ENCODE peak calls at places on chromosome 12, in four cellular contexts. One of them, this sample, is unnamed. For H3K36me3, the result is how much of the 10 kb centered on the place peaks cover.

GRCh38 chr12:123242083-123242904 is 9.1 kb downstream of the MTRFR start:
- DNase-seq in PC-3: no peak
- DNase-seq in IMR-90: peak
- DNase-seq in esophagus squamous epithelium: no peak
- DNase-seq in this sample: no peak

GRCh38 chr12:82852529-82852928 is 165.8 kb downstream of the TMTC2 start:
- DNase-seq in PC-3: no peak
- DNase-seq in IMR-90: no peak
- DNase-seq in esophagus squamous epithelium: no peak
- DNase-seq in this sample: no peak

GRCh38 chr12:99097170-99097569 is 452.1 kb downstream of the APAF1 start:
- DNase-seq in PC-3: no peak
- DNase-seq in IMR-90: no peak
- DNase-seq in esophagus squamous epithelium: no peak
- DNase-seq in this sample: no peak

GRCh38 chr12:103994235-103994634 is 28.6 kb downstream of the TDG start:
- DNase-seq in PC-3: no peak
- DNase-seq in IMR-90: no peak
- DNase-seq in esophagus squamous epithelium: no peak
- DNase-seq in this sample: no peak

GRCh38 chr12:19234991-19235876 is 105.7 kb downstream of the PLEKHA5 start:
- DNase-seq in PC-3: no peak
- DNase-seq in IMR-90: peak
- DNase-seq in esophagus squamous epithelium: no peak
- DNase-seq in this sample: no peak

GRCh38 chr12:68538722-68539614 is 71.7 kb upstream of the RAP1B start:
- DNase-seq in PC-3: no peak
- DNase-seq in IMR-90: peak
- DNase-seq in esophagus squamous epithelium: no peak
- DNase-seq in this sample: peak

GRCh38 chr12:40499856-40500255 is 192.4 kb upstream of the CNTN1 start:
- DNase-seq in PC-3: no peak
- DNase-seq in IMR-90: no peak
- DNase-seq in esophagus squamous epithelium: no peak
- DNase-seq in this sample: no peak

GRCh38 chr12:123264642-123265041 is 7.0 kb downstream of the CDK2AP1 start:
- DNase-seq in PC-3: no peak
- DNase-seq in IMR-90: no peak
- DNase-seq in esophagus squamous epithelium: no peak
- DNase-seq in this sample: no peak

GRCh38 chr12:104565606-104566243 is 109.0 kb downstream of the CHST11 start:
- DNase-seq in PC-3: no peak
- DNase-seq in IMR-90: peak
- DNase-seq in esophagus squamous epithelium: no peak
- DNase-seq in this sample: no peak

GRCh38 chr12:53712059-53712643 is 15.1 kb downstream of the CALCOCO1 start:
- DNase-seq in PC-3: no peak
- DNase-seq in IMR-90: no peak
- DNase-seq in esophagus squamous epithelium: no peak
- DNase-seq in this sample: no peak

GRCh38 chr12:19794116-19794515 is 354.8 kb downstream of the AEBP2 start:
- DNase-seq in PC-3: no peak
- DNase-seq in IMR-90: no peak
- DNase-seq in esophagus squamous epithelium: no peak
- DNase-seq in this sample: no peak

GRCh38 chr12:76124456-76124855 is 40.0 kb upstream of the NAP1L1 start:
- DNase-seq in PC-3: no peak
- DNase-seq in IMR-90: no peak
- DNase-seq in esophagus squamous epithelium: no peak
- DNase-seq in this sample: no peak

GRCh38 chr12:28574746-28575592 is 384.7 kb downstream of the CCDC91 start:
- DNase-seq in PC-3: peak
- DNase-seq in IMR-90: no peak
- DNase-seq in esophagus squamous epithelium: no peak
- DNase-seq in this sample: no peak

GRCh38 chr12:52251367-52252055 is 18.5 kb downstream of the KRT7 start:
- DNase-seq in PC-3: peak
- DNase-seq in IMR-90: no peak
- DNase-seq in esophagus squamous epithelium: no peak
- DNase-seq in this sample: no peak

GRCh38 chr12:124422570-124423523 is 128.0 kb downstream of the RFLNA start:
- DNase-seq in PC-3: peak
- DNase-seq in IMR-90: peak
- DNase-seq in esophagus squamous epithelium: no peak
- DNase-seq in this sample: peak

GRCh38 chr12:48788852-48789775 is at the start of gene ADCY6:
- DNase-seq in PC-3: peak
- DNase-seq in IMR-90: peak
- DNase-seq in esophagus squamous epithelium: no peak
- DNase-seq in this sample: peak

GRCh38 chr12:56029666-56030293 is 8.9 kb downstream of the IKZF4 start:
- DNase-seq in PC-3: peak
- DNase-seq in IMR-90: peak
- DNase-seq in esophagus squamous epithelium: no peak
- DNase-seq in this sample: peak

GRCh38 chr12:94898388-94898787 is 105.1 kb downstream of the NDUFA12 start:
- DNase-seq in PC-3: peak
- DNase-seq in IMR-90: no peak
- DNase-seq in esophagus squamous epithelium: no peak
- DNase-seq in this sample: no peak

GRCh38 chr12:115737895-115738294 is 539.6 kb downstream of the MED13L start:
- DNase-seq in PC-3: no peak
- DNase-seq in IMR-90: no peak
- DNase-seq in esophagus squamous epithelium: no peak
- DNase-seq in this sample: no peak

GRCh38 chr12:54463034-54463433 is 10.4 kb downstream of the GTSF1 start:
- DNase-seq in PC-3: peak
- DNase-seq in IMR-90: peak
- DNase-seq in esophagus squamous epithelium: no peak
- DNase-seq in this sample: no peak

GRCh38 chr12:113591480-113591971 is 119.9 kb upstream of the LHX5 start:
- DNase-seq in PC-3: peak
- DNase-seq in IMR-90: no peak
- DNase-seq in esophagus squamous epithelium: no peak
- DNase-seq in this sample: no peak

GRCh38 chr12:124075836-124076235 is 102.8 kb downstream of the ZNF664 start:
- DNase-seq in PC-3: no peak
- DNase-seq in IMR-90: no peak
- DNase-seq in esophagus squamous epithelium: no peak
- DNase-seq in this sample: no peak

GRCh38 chr12:88595697-88596096 is 15.4 kb upstream of the KITLG start:
- DNase-seq in PC-3: no peak
- DNase-seq in IMR-90: no peak
- DNase-seq in esophagus squamous epithelium: no peak
- DNase-seq in this sample: no peak

GRCh38 chr12:130555628-130556485 is 160.2 kb downstream of the RIMBP2 start:
- DNase-seq in PC-3: no peak
- DNase-seq in IMR-90: no peak
- DNase-seq in esophagus squamous epithelium: no peak
- DNase-seq in this sample: no peak

GRCh38 chr12:104680506-104680905 is 223.8 kb downstream of the CHST11 start:
- DNase-seq in PC-3: no peak
- DNase-seq in IMR-90: no peak
- DNase-seq in esophagus squamous epithelium: no peak
- DNase-seq in this sample: no peak

GRCh38 chr12:9064815-9065606 is 50.7 kb downstream of the A2M start:
- DNase-seq in PC-3: peak
- DNase-seq in IMR-90: no peak
- DNase-seq in esophagus squamous epithelium: no peak
- DNase-seq in this sample: peak

GRCh38 chr12:102917026-102917787 is at the start of gene PAH:
- DNase-seq in PC-3: no peak
- DNase-seq in IMR-90: no peak
- DNase-seq in esophagus squamous epithelium: no peak
- DNase-seq in this sample: no peak
- TF ChIP-seq CTCF in PC-3: no peak
- TF ChIP-seq CTCF in IMR-90: no peak
- TF ChIP-seq CTCF in esophagus squamous epithelium: no peak
- TF ChIP-seq CTCF in this sample: no peak

DNA sequence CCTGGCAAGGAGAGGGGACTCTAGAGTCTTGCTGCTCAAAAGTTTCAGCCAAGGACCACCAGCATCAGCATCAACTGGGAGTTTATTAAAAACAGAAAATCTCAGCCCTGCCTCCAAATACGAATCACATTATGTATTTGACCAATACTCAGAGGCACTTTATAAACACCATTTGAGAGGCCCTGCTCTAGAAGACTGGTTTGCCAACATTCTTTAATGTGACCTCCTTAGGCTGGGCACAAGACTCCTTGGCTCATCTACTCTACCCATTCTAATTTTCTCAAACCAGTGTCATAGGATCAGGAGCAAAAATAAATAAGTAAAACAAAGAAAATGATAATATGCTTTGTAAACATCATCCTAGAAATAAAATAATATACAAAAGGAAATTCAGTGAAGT is 52.8 kb downstream of the ABCC9 start:
- DNase-seq in PC-3: no peak
- DNase-seq in IMR-90: no peak
- DNase-seq in esophagus squamous epithelium: no peak
- DNase-seq in this sample: no peak
- H3K27ac ChIP-seq in PC-3: no peak
- H3K27ac ChIP-seq in IMR-90: no peak
- H3K27ac ChIP-seq in esophagus squamous epithelium: no peak
- H3K27ac ChIP-seq in this sample: no peak

GRCh38 chr12:22408605-22409004 is 74.1 kb upstream of the ST8SIA1 start:
- DNase-seq in PC-3: no peak
- DNase-seq in IMR-90: no peak
- DNase-seq in esophagus squamous epithelium: no peak
- DNase-seq in this sample: no peak
- H3K36me3 ChIP-seq in PC-3: under half
- H3K36me3 ChIP-seq in IMR-90: under half
- H3K36me3 ChIP-seq in esophagus squamous epithelium: under half
- H3K36me3 ChIP-seq in this sample: under half

GRCh38 chr12:108850854-108851573 is 6.4 kb downstream of the SSH1 start:
- DNase-seq in PC-3: no peak
- DNase-seq in IMR-90: peak
- DNase-seq in esophagus squamous epithelium: no peak
- DNase-seq in this sample: peak
- TF ChIP-seq CTCF in PC-3: no peak
- TF ChIP-seq CTCF in IMR-90: peak
- TF ChIP-seq CTCF in esophagus squamous epithelium: no peak
- TF ChIP-seq CTCF in this sample: no peak

DNA sequence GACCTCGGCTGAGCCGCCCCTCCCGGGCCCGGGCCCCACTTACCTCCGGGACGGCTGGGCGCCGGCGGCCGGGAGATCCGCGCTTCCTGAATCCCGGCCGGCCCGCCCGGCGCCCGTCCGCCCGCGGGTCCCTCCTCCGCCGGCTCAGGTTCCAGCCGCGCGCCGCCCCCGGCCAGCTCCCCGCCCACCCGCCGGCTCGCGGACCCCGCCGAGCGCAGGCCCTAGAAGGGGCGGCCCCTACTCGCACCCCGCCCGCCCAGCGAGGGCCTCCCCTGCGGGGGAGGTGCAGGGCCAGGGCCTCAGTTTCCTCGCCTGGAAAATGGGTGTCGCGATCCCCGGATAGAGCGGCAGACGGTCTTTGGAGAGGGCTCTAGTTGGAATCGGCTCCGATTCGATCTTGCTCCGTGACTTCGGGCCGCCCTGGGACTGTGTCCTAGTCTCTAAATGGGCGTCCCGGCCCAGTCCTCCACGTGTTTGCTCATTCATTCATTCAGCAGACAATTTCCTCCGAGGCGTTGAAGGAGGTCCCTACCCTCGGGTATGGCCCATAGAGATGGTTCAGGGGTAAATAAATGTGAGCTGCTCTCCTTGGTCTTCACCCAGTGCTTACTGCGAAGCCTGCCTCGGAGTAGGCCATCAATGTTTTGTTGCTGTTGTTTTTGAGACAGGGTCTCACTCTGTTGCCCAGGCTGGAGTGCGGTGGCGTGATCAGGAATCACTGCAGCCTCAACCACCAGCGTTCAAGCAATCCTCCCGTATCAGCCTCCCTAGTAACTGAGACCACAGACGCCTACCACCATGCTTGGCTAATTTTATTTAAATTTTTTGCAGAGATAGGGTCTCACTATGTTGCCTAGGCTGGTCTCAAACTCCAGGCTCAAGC is at the start of gene TRPV4:
- DNase-seq in PC-3: peak
- DNase-seq in IMR-90: peak
- DNase-seq in esophagus squamous epithelium: no peak
- DNase-seq in this sample: no peak
- H3K27ac ChIP-seq in PC-3: no peak
- H3K27ac ChIP-seq in IMR-90: no peak
- H3K27ac ChIP-seq in esophagus squamous epithelium: peak
- H3K27ac ChIP-seq in this sample: no peak

GRCh38 chr12:96204381-96204780 is 10.2 kb downstream of the ELK3 start:
- DNase-seq in PC-3: no peak
- DNase-seq in IMR-90: no peak
- DNase-seq in esophagus squamous epithelium: no peak
- DNase-seq in this sample: no peak
- H3K36me3 ChIP-seq in PC-3: under half
- H3K36me3 ChIP-seq in IMR-90: under half
- H3K36me3 ChIP-seq in esophagus squamous epithelium: under half
- H3K36me3 ChIP-seq in this sample: under half

GRCh38 chr12:25526778-25527177 is 26.3 kb downstream of the LMNTD1 start:
- DNase-seq in PC-3: no peak
- DNase-seq in IMR-90: peak
- DNase-seq in esophagus squamous epithelium: no peak
- DNase-seq in this sample: no peak
- TF ChIP-seq CTCF in PC-3: no peak
- TF ChIP-seq CTCF in IMR-90: no peak
- TF ChIP-seq CTCF in esophagus squamous epithelium: no peak
- TF ChIP-seq CTCF in this sample: no peak

GRCh38 chr12:64672925-64673409 is 62.7 kb downstream of the RASSF3 start:
- DNase-seq in PC-3: peak
- DNase-seq in IMR-90: peak
- DNase-seq in esophagus squamous epithelium: no peak
- DNase-seq in this sample: peak

GRCh38 chr12:64671682-64672081 is 61.4 kb downstream of the RASSF3 start:
- DNase-seq in PC-3: no peak
- DNase-seq in IMR-90: no peak
- DNase-seq in esophagus squamous epithelium: no peak
- DNase-seq in this sample: no peak

GRCh38 chr12:64675795-64676194 is 65.5 kb downstream of the RASSF3 start:
- DNase-seq in PC-3: peak
- DNase-seq in IMR-90: no peak
- DNase-seq in esophagus squamous epithelium: no peak
- DNase-seq in this sample: no peak

GRCh38 chr12:64673490-64674169 is 63.3 kb downstream of the RASSF3 start:
- DNase-seq in PC-3: no peak
- DNase-seq in IMR-90: peak
- DNase-seq in esophagus squamous epithelium: no peak
- DNase-seq in this sample: no peak

GRCh38 chr12:64674367-64674922 is 64.2 kb downstream of the RASSF3 start:
- DNase-seq in PC-3: no peak
- DNase-seq in IMR-90: no peak
- DNase-seq in esophagus squamous epithelium: no peak
- DNase-seq in this sample: no peak
- H3K27ac ChIP-seq in PC-3: no peak
- H3K27ac ChIP-seq in IMR-90: no peak
- H3K27ac ChIP-seq in esophagus squamous epithelium: peak
- H3K27ac ChIP-seq in this sample: peak